ENCODE peak calls at places on chromosomes 11 and 22, in four cellular contexts. One of them, this sample, is unnamed.

GRCh38 chr22:28548411-28548810 is 131.2 kb downstream of the TTC28 start:
- DNase-seq in tibial nerve: no peak
- DNase-seq in CD4-positive, CD25-positive, alpha-beta regulatory T cell: no peak
- DNase-seq in tibial artery: no peak
- DNase-seq in this sample: no peak

GRCh38 chr11:134423106-134423505 is 11.1 kb upstream of the B3GAT1 start:
- DNase-seq in tibial artery: no peak
- DNase-seq in CD4-positive, CD25-positive, alpha-beta regulatory T cell: no peak
- DNase-seq in tibial nerve: no peak
- DNase-seq in this sample: no peak

GRCh38 chr11:73085189-73085875 is 56.8 kb downstream of the FCHSD2 start:
- DNase-seq in CD4-positive, CD25-positive, alpha-beta regulatory T cell: no peak
- DNase-seq in tibial nerve: no peak
- DNase-seq in tibial artery: no peak
- DNase-seq in this sample: no peak

GRCh38 chr11:44305643-44306468 is 4.1 kb downstream of the ALX4 start:
- DNase-seq in CD4-positive, CD25-positive, alpha-beta regulatory T cell: no peak
- DNase-seq in tibial artery: no peak
- DNase-seq in tibial nerve: no peak
- DNase-seq in this sample: no peak

GRCh38 chr11:72069787-72070251 is 10.5 kb downstream of the NUMA1 start:
- DNase-seq in CD4-positive, CD25-positive, alpha-beta regulatory T cell: no peak
- DNase-seq in tibial artery: peak
- DNase-seq in tibial nerve: peak
- DNase-seq in this sample: peak

GRCh38 chr11:44596541-44597276 is 31.2 kb downstream of the CD82 start:
- DNase-seq in tibial artery: no peak
- DNase-seq in CD4-positive, CD25-positive, alpha-beta regulatory T cell: peak
- DNase-seq in tibial nerve: no peak
- DNase-seq in this sample: no peak

GRCh38 chr22:23035557-23036277 is 34.6 kb upstream of the GNAZ start:
- DNase-seq in tibial artery: no peak
- DNase-seq in CD4-positive, CD25-positive, alpha-beta regulatory T cell: no peak
- DNase-seq in tibial nerve: no peak
- DNase-seq in this sample: no peak

GRCh38 chr11:105870521-105871113 is 151.4 kb downstream of the MSANTD4 start:
- DNase-seq in tibial nerve: no peak
- DNase-seq in CD4-positive, CD25-positive, alpha-beta regulatory T cell: no peak
- DNase-seq in tibial artery: no peak
- DNase-seq in this sample: no peak

GRCh38 chr11:109338131-109338530 is 83.9 kb upstream of the C11orf87 start:
- DNase-seq in CD4-positive, CD25-positive, alpha-beta regulatory T cell: no peak
- DNase-seq in tibial artery: no peak
- DNase-seq in tibial nerve: no peak
- DNase-seq in this sample: no peak

GRCh38 chr11:62850911-62851806 is 11.8 kb upstream of the WDR74 start:
- DNase-seq in CD4-positive, CD25-positive, alpha-beta regulatory T cell: peak
- DNase-seq in tibial artery: no peak
- DNase-seq in tibial nerve: no peak
- DNase-seq in this sample: no peak

GRCh38 chr11:120400564-120401364 is 64.6 kb downstream of the ARHGEF12 start:
- DNase-seq in tibial nerve: peak
- DNase-seq in CD4-positive, CD25-positive, alpha-beta regulatory T cell: no peak
- DNase-seq in tibial artery: no peak
- DNase-seq in this sample: peak

GRCh38 chr11:83335446-83336070 is 49.4 kb upstream of the CCDC90B start:
- DNase-seq in tibial nerve: no peak
- DNase-seq in CD4-positive, CD25-positive, alpha-beta regulatory T cell: no peak
- DNase-seq in tibial artery: no peak
- DNase-seq in this sample: no peak

GRCh38 chr11:84476581-84476980 is 1150.6 kb downstream of the DLG2 start:
- DNase-seq in CD4-positive, CD25-positive, alpha-beta regulatory T cell: no peak
- DNase-seq in tibial nerve: no peak
- DNase-seq in tibial artery: no peak
- DNase-seq in this sample: no peak

GRCh38 chr11:34284836-34285235 is 73.0 kb downstream of the ABTB2 start:
- DNase-seq in CD4-positive, CD25-positive, alpha-beta regulatory T cell: no peak
- DNase-seq in tibial artery: no peak
- DNase-seq in tibial nerve: no peak
- DNase-seq in this sample: no peak

GRCh38 chr22:45999379-45999971 is 22.5 kb upstream of the WNT7B start:
- DNase-seq in tibial nerve: no peak
- DNase-seq in tibial artery: no peak
- DNase-seq in CD4-positive, CD25-positive, alpha-beta regulatory T cell: no peak
- DNase-seq in this sample: no peak

GRCh38 chr22:39997939-39998726 is 3.4 kb downstream of the FAM83F start:
- DNase-seq in tibial artery: no peak
- DNase-seq in tibial nerve: no peak
- DNase-seq in CD4-positive, CD25-positive, alpha-beta regulatory T cell: no peak
- DNase-seq in this sample: no peak

GRCh38 chr11:59901306-59901705 is 22.7 kb downstream of the OOSP3 start:
- DNase-seq in tibial artery: no peak
- DNase-seq in CD4-positive, CD25-positive, alpha-beta regulatory T cell: no peak
- DNase-seq in tibial nerve: no peak
- DNase-seq in this sample: no peak

GRCh38 chr22:42697542-42698013 is 23.1 kb downstream of the A4GALT start:
- DNase-seq in tibial artery: peak
- DNase-seq in CD4-positive, CD25-positive, alpha-beta regulatory T cell: no peak
- DNase-seq in tibial nerve: peak
- DNase-seq in this sample: peak

GRCh38 chr22:35582861-35583670 is 34.1 kb downstream of the MB start:
- DNase-seq in CD4-positive, CD25-positive, alpha-beta regulatory T cell: peak
- DNase-seq in tibial nerve: peak
- DNase-seq in tibial artery: peak
- DNase-seq in this sample: no peak

GRCh38 chr22:37560682-37561208 is 465 bp downstream of the CDC42EP1 start:
- DNase-seq in tibial nerve: no peak
- DNase-seq in tibial artery: no peak
- DNase-seq in CD4-positive, CD25-positive, alpha-beta regulatory T cell: no peak
- DNase-seq in this sample: no peak

GRCh38 chr11:19232910-19233503 is 7.7 kb downstream of the E2F8 start:
- DNase-seq in tibial nerve: no peak
- DNase-seq in CD4-positive, CD25-positive, alpha-beta regulatory T cell: no peak
- DNase-seq in tibial artery: no peak
- DNase-seq in this sample: no peak

GRCh38 chr22:48660104-48660794 is 1167.4 kb downstream of the BRD1 start:
- DNase-seq in tibial nerve: no peak
- DNase-seq in CD4-positive, CD25-positive, alpha-beta regulatory T cell: no peak
- DNase-seq in tibial artery: no peak
- DNase-seq in this sample: no peak

GRCh38 chr11:113332638-113333329 is 18.4 kb downstream of the TTC12 start:
- DNase-seq in tibial nerve: no peak
- DNase-seq in tibial artery: no peak
- DNase-seq in CD4-positive, CD25-positive, alpha-beta regulatory T cell: no peak
- DNase-seq in this sample: no peak

GRCh38 chr11:34948721-34949120 is 32.3 kb downstream of the PDHX start:
- DNase-seq in tibial artery: no peak
- DNase-seq in tibial nerve: no peak
- DNase-seq in CD4-positive, CD25-positive, alpha-beta regulatory T cell: no peak
- DNase-seq in this sample: no peak

GRCh38 chr11:6357222-6357621 is 33.1 kb upstream of the SMPD1 start:
- DNase-seq in tibial nerve: peak
- DNase-seq in CD4-positive, CD25-positive, alpha-beta regulatory T cell: no peak
- DNase-seq in tibial artery: peak
- DNase-seq in this sample: peak

GRCh38 chr11:34209809-34210208 is 104.4 kb downstream of the NAT10 start:
- DNase-seq in tibial artery: no peak
- DNase-seq in tibial nerve: no peak
- DNase-seq in CD4-positive, CD25-positive, alpha-beta regulatory T cell: no peak
- DNase-seq in this sample: no peak

GRCh38 chr22:32904044-32904443 is 102.5 kb downstream of the TIMP3 start:
- DNase-seq in tibial nerve: peak
- DNase-seq in tibial artery: no peak
- DNase-seq in CD4-positive, CD25-positive, alpha-beta regulatory T cell: no peak
- DNase-seq in this sample: no peak

GRCh38 chr11:74449369-74449931 is 17.9 kb downstream of the KCNE3 start:
- DNase-seq in CD4-positive, CD25-positive, alpha-beta regulatory T cell: peak
- DNase-seq in tibial artery: no peak
- DNase-seq in tibial nerve: peak
- DNase-seq in this sample: no peak

GRCh38 chr11:126147268-126148111 is 64.0 kb downstream of the RPUSD4 start:
- DNase-seq in tibial nerve: no peak
- DNase-seq in CD4-positive, CD25-positive, alpha-beta regulatory T cell: no peak
- DNase-seq in tibial artery: no peak
- DNase-seq in this sample: no peak
- H3K27ac ChIP-seq in tibial nerve: peak
- H3K27ac ChIP-seq in CD4-positive, CD25-positive, alpha-beta regulatory T cell: no peak
- H3K27ac ChIP-seq in tibial artery: no peak
- H3K27ac ChIP-seq in this sample: no peak

DNA sequence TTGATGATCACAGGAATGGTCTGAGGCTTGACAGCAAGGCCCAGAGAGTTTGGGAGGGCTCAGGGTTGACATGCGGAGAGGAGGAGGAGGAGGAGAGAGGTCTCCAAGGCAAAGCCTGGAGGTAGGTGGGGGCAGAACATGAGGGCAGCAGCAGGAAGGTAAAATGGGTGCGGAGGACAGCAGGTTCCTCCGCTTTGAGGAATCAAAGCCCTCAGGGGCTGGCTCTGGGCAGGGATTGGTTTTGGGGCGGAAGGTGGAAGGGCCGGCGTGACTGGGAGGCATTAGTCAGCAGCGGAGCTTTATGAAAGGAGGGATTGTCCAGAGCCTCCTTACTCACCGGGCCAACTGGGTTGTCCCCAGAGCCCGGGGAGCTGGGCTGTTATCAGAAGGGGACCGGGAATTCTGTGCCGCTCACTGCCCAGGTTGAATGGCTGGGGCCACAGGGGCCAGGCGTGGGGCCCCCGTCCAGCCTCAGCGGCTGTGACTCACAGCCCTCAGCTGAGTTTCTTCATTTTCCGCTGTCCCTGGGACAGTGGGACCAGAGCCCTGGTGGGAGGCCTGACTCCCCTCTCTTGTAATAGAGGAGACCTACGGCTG is 36.2 kb downstream of the LIF start:
- DNase-seq in tibial artery: no peak
- DNase-seq in CD4-positive, CD25-positive, alpha-beta regulatory T cell: no peak
- DNase-seq in tibial nerve: no peak
- DNase-seq in this sample: no peak
- H3K27ac ChIP-seq in tibial artery: no peak
- H3K27ac ChIP-seq in CD4-positive, CD25-positive, alpha-beta regulatory T cell: no peak
- H3K27ac ChIP-seq in tibial nerve: peak
- H3K27ac ChIP-seq in this sample: no peak

GRCh38 chr22:41526802-41527799 is 17.2 kb downstream of the POLR3H start:
- DNase-seq in tibial nerve: no peak
- DNase-seq in CD4-positive, CD25-positive, alpha-beta regulatory T cell: peak
- DNase-seq in tibial artery: no peak
- DNase-seq in this sample: no peak

GRCh38 chr22:41525450-41526225 is 18.6 kb downstream of the POLR3H start:
- DNase-seq in tibial artery: no peak
- DNase-seq in tibial nerve: no peak
- DNase-seq in CD4-positive, CD25-positive, alpha-beta regulatory T cell: no peak
- DNase-seq in this sample: no peak

GRCh38 chr22:41524809-41525449 is 19.3 kb downstream of the POLR3H start:
- DNase-seq in tibial nerve: no peak
- DNase-seq in tibial artery: peak
- DNase-seq in CD4-positive, CD25-positive, alpha-beta regulatory T cell: peak
- DNase-seq in this sample: no peak

GRCh38 chr22:41524283-41524682 is 20.0 kb downstream of the POLR3H start:
- DNase-seq in CD4-positive, CD25-positive, alpha-beta regulatory T cell: no peak
- DNase-seq in tibial artery: peak
- DNase-seq in tibial nerve: peak
- DNase-seq in this sample: peak

DNA sequence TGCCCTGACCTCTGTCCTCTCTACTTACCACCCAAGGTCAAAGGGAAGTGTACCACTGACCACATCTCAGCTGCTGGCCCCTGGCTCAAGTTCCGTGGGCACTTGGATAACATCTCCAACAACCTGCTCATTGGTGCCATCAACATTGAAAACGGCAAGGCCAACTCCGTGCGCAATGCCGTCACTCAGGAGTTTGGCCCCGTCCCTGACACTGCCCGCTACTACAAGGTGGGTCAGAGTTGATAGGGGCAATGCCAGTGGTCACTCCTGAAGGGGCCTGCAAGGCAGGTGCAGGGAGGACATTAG is 18.1 kb downstream of the POLR3H start:
- DNase-seq in tibial artery: no peak
- DNase-seq in tibial nerve: no peak
- DNase-seq in CD4-positive, CD25-positive, alpha-beta regulatory T cell: no peak
- DNase-seq in this sample: no peak
- H3K27ac ChIP-seq in tibial artery: peak
- H3K27ac ChIP-seq in tibial nerve: peak
- H3K27ac ChIP-seq in CD4-positive, CD25-positive, alpha-beta regulatory T cell: no peak
- H3K27ac ChIP-seq in this sample: peak

DNA sequence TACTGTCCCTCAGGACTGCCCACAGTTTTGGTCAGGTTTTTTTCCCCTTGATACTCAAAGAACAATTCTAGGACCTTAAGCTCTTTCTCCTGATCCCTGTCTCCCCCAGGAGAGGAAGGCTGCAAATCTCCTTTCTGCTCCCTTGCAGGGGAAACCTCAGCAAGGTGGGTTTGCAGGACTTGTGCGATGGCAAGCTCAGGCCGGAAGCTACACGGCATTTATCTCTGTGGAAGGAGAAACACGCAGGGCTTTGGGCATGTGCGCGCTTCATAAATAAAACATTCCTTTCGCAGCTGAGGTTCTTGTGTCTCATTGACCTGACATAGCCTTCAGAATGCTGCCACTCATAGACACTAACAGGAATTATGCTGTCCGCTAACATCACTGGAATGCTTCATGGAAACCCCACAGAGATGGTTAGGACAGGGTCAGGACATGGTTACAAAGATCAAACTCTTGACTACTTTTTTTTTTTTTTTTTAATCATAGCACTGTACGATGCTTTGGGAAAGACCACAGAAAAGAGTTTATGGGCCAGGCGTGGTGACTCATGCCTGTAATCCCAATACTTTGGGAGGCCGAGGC is 42.6 kb downstream of the SLN start:
- DNase-seq in tibial artery: no peak
- DNase-seq in tibial nerve: no peak
- DNase-seq in CD4-positive, CD25-positive, alpha-beta regulatory T cell: no peak
- DNase-seq in this sample: no peak
- H3K27ac ChIP-seq in tibial artery: no peak
- H3K27ac ChIP-seq in tibial nerve: no peak
- H3K27ac ChIP-seq in CD4-positive, CD25-positive, alpha-beta regulatory T cell: no peak
- H3K27ac ChIP-seq in this sample: no peak

GRCh38 chr11:122046438-122046837 is 69.6 kb downstream of the BLID start:
- DNase-seq in tibial artery: peak
- DNase-seq in CD4-positive, CD25-positive, alpha-beta regulatory T cell: no peak
- DNase-seq in tibial nerve: no peak
- DNase-seq in this sample: no peak
- H3K27ac ChIP-seq in tibial artery: peak
- H3K27ac ChIP-seq in CD4-positive, CD25-positive, alpha-beta regulatory T cell: no peak
- H3K27ac ChIP-seq in tibial nerve: no peak
- H3K27ac ChIP-seq in this sample: no peak

GRCh38 chr22:21948390-21948789 is 4.3 kb downstream of the PPM1F start:
- DNase-seq in tibial nerve: no peak
- DNase-seq in tibial artery: no peak
- DNase-seq in CD4-positive, CD25-positive, alpha-beta regulatory T cell: no peak
- DNase-seq in this sample: no peak

GRCh38 chr22:21947040-21948014 is 5.3 kb downstream of the PPM1F start:
- DNase-seq in tibial nerve: no peak
- DNase-seq in CD4-positive, CD25-positive, alpha-beta regulatory T cell: no peak
- DNase-seq in tibial artery: no peak
- DNase-seq in this sample: no peak

GRCh38 chr22:21949569-21949918 is 3.1 kb downstream of the PPM1F start:
- DNase-seq in tibial nerve: no peak
- DNase-seq in tibial artery: no peak
- DNase-seq in CD4-positive, CD25-positive, alpha-beta regulatory T cell: no peak
- DNase-seq in this sample: no peak

GRCh38 chr22:21949948-21950347 is 2.7 kb downstream of the PPM1F start:
- DNase-seq in tibial nerve: no peak
- DNase-seq in CD4-positive, CD25-positive, alpha-beta regulatory T cell: no peak
- DNase-seq in tibial artery: no peak
- DNase-seq in this sample: no peak

GRCh38 chr22:21948824-21949568 is 3.7 kb downstream of the PPM1F start:
- DNase-seq in tibial artery: no peak
- DNase-seq in tibial nerve: no peak
- DNase-seq in CD4-positive, CD25-positive, alpha-beta regulatory T cell: no peak
- DNase-seq in this sample: no peak
- H3K27ac ChIP-seq in tibial artery: no peak
- H3K27ac ChIP-seq in tibial nerve: peak
- H3K27ac ChIP-seq in CD4-positive, CD25-positive, alpha-beta regulatory T cell: no peak
- H3K27ac ChIP-seq in this sample: peak